ENCODE peak calls at places on chromosomes 16 and 17, in four cellular contexts. T is WTC11, X is K562, R is HepG2. Q is an unnamed sample.

GRCh38 chr17:62657664-62658063 is 30.2 kb downstream of the MRC2 start:
- DNase-seq in X (no peak), R (no peak), T (peak; percentile 8), Q (no peak)

GRCh38 chr16:67560827-67561342 is 1.4 kb upstream of the CTCF start:
- DNase-seq in T (no peak), R (no peak), X (peak; percentile 16), Q (no peak)

GRCh38 chr16:46745594-46745993 is 2.5 kb downstream of the MYLK3 start:
- DNase-seq in R (no peak), T (no peak), X (no peak), Q (no peak)

GRCh38 chr17:77223642-77224420 is 83.1 kb downstream of the SEC14L1 start:
- DNase-seq in X (no peak), R (no peak), T (no peak), Q (no peak)

GRCh38 chr17:2393184-2393953 is 7.5 kb downstream of the MNT start:
- DNase-seq in T (peak; percentile 83), R (peak; percentile 42), X (peak; percentile 73), Q (peak; percentile 94)

GRCh38 chr17:76716146-76716833 is 5.5 kb upstream of the MXRA7 start:
- DNase-seq in X (no peak), R (no peak), T (no peak), Q (no peak)

GRCh38 chr17:40075216-40076100 is 12.7 kb downstream of the THRA start:
- DNase-seq in T (peak; percentile 87), R (peak; percentile 71), X (peak; percentile 71), Q (peak; percentile 75)

GRCh38 chr17:48568499-48569259 is 9.5 kb downstream of the HOXB4 start:
- DNase-seq in T (no peak), R (no peak), X (no peak), Q (no peak)

GRCh38 chr17:35896011-35896587 is 15.9 kb upstream of the CCL5 start:
- DNase-seq in R (no peak), X (no peak), T (no peak), Q (no peak)

GRCh38 chr16:3519581-3519980 is 18.8 kb downstream of the CLUAP1 start:
- DNase-seq in T (no peak), X (no peak), R (no peak), Q (peak; percentile 35)

GRCh38 chr17:64103751-64104364 is 26.1 kb downstream of the ERN1 start:
- DNase-seq in T (no peak), R (no peak), X (no peak), Q (no peak)

GRCh38 chr16:56930516-56931252 is 1.3 kb upstream of the HERPUD1 start:
- DNase-seq in T (peak; percentile 39), X (no peak), R (no peak), Q (no peak)

GRCh38 chr17:49456172-49456965 is 38.7 kb upstream of the NGFR start:
- DNase-seq in T (no peak), R (no peak), X (no peak), Q (no peak)

GRCh38 chr17:17063546-17064122 is 21.4 kb downstream of the MPRIP start:
- DNase-seq in X (no peak), R (no peak), T (no peak), Q (peak; percentile 56)

GRCh38 chr16:56683424-56684162 is 1.3 kb downstream of the MT1X start:
- DNase-seq in X (no peak), T (no peak), R (no peak), Q (no peak)

GRCh38 chr16:48444574-48444973 is 59.4 kb upstream of the SIAH1 start:
- DNase-seq in X (no peak), T (no peak), R (no peak), Q (peak; percentile 77)

GRCh38 chr17:79072544-79072943 is 2.1 kb upstream of the ENGASE start:
- DNase-seq in X (no peak), T (no peak), R (no peak), Q (no peak)

GRCh38 chr16:23827245-23827543 is 8.6 kb upstream of the PRKCB start:
- DNase-seq in R (no peak), T (no peak), X (no peak), Q (no peak)

GRCh38 chr17:45029758-45030423 is 21.5 kb downstream of the DCAKD start:
- DNase-seq in R (peak; percentile 36), T (no peak), X (no peak), Q (no peak)

GRCh38 chr16:57184890-57185445 is 871 bp downstream of the PSME3IP1 start:
- DNase-seq in R (no peak), X (no peak), T (no peak), Q (no peak)

GRCh38 chr17:7632492-7632894 is 2.6 kb downstream of the SHBG start:
- DNase-seq in T (peak; percentile 56), R (no peak), X (peak; percentile 48), Q (peak; percentile 71)

GRCh38 chr16:88287219-88287618 is 95.5 kb upstream of the ZNF469 start:
- DNase-seq in R (peak; percentile 18), X (peak; percentile 86), T (no peak), Q (peak; percentile 68)

GRCh38 chr17:15263206-15263579 is 1.9 kb downstream of the PMP22 start:
- DNase-seq in X (no peak), R (no peak), T (peak; percentile 57), Q (peak; percentile 84)

GRCh38 chr17:40177275-40177874 is at the start of gene RAPGEFL1:
- DNase-seq in T (peak; percentile 88), X (peak; percentile 95), R (no peak), Q (no peak)

GRCh38 chr17:50661795-50662391 is 27.2 kb downstream of the ABCC3 start:
- DNase-seq in R (peak; percentile 93), X (peak; percentile 69), T (no peak), Q (peak; percentile 100)

GRCh38 chr16:1932050-1933028 is 10.7 kb downstream of the MSRB1 start:
- DNase-seq in X (no peak), R (peak; percentile 69), T (peak; percentile 59), Q (peak; percentile 80)

GRCh38 chr16:1979271-1980025 is 1.8 kb downstream of the NOXO1 start:
- DNase-seq in T (peak; percentile 74), X (peak; percentile 17), R (no peak), Q (no peak)

GRCh38 chr17:58998871-58999270 is 107.8 kb downstream of the TRIM37 start:
- DNase-seq in X (no peak), T (no peak), R (no peak), Q (no peak)

GRCh38 chr17:80471922-80472321 is 4.5 kb downstream of the NPTX1 start:
- DNase-seq in T (no peak), X (no peak), R (no peak), Q (no peak)

GRCh38 chr16:54275956-54276355 is 10.6 kb downstream of the IRX3 start:
- DNase-seq in X (no peak), T (no peak), R (no peak), Q (no peak)

GRCh38 chr16:69397821-69398521 is 12.2 kb upstream of the TERF2 start:
- DNase-seq in T (peak; percentile 53), X (no peak), R (peak; percentile 87), Q (peak; percentile 93)

GRCh38 chr16:75457485-75458021 is 6.9 kb downstream of the TMEM170A start:
- DNase-seq in X (no peak), R (no peak), T (no peak), Q (no peak)

GRCh38 chr16:12097523-12098428 is 121.2 kb downstream of the SNX29 start:
- DNase-seq in T (no peak), R (peak; percentile 98), X (no peak), Q (no peak)

GRCh38 chr17:34997355-34997862 is 17.1 kb downstream of the LIG3 start:
- DNase-seq in T (no peak), R (no peak), X (no peak), Q (no peak)

GRCh38 chr17:33234233-33234632 is 58.9 kb downstream of the ASIC2 start:
- DNase-seq in T (no peak), X (no peak), R (no peak), Q (no peak)

GRCh38 chr16:68469728-68470460 is 21.6 kb upstream of the SMPD3 start:
- DNase-seq in T (no peak), X (no peak), R (no peak), Q (no peak)

GRCh38 chr16:67296422-67296821 is 17.1 kb downstream of the PLEKHG4 start:
- DNase-seq in R (no peak), T (no peak), X (no peak), Q (no peak)

GRCh38 chr17:74119049-74119580 is 84.4 kb upstream of the RPL38 start:
- DNase-seq in T (no peak), R (no peak), X (no peak), Q (no peak)

GRCh38 chr16:27318399-27319256 is 4.9 kb downstream of the IL4R start:
- DNase-seq in X (no peak), R (no peak), T (peak; percentile 19), Q (no peak)
- TF ChIP-seq HMGXB4 in X (no peak), R (no peak), T (no peak), Q (no peak)

DNA sequence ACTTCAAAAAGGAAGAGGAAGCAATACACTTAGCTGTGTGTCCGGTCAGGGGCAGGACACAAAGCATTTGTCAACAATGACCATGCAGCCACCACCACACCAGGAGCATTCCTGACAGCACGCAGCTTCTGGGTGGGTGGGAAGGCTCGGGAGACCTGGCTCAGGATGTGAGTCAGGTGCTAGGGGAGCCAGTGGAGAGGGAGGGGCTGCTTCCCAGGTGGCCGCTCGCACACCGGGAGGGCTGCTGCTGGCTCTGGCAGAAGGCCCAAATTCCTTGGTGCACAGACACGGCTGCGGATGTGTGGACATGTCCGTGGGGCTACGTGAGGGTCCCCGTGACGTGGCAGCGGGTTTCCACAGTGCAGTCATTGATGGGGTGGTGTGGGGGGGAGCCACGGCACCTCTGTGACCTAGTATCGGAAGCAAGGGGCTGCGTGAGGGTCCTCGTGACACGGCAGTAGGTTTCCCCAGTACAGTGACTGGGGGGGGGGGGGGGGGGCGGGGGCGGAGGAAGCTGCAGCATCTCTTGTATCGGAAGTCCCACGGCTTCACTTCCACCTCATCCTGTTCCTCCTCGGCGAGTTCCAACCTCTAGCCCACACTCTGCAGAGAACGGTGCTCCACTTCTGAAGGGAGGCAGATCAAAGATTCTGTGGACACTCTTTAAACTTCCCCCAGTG is 112.8 kb downstream of the ZNF778 start:
- DNase-seq in T (peak; percentile 4), R (peak; percentile 84), X (peak; percentile 51), Q (peak; percentile 89)
- TF ChIP-seq HMGXB4 in T (no peak), R (peak; percentile 63), X (no peak), Q (no peak)

DNA sequence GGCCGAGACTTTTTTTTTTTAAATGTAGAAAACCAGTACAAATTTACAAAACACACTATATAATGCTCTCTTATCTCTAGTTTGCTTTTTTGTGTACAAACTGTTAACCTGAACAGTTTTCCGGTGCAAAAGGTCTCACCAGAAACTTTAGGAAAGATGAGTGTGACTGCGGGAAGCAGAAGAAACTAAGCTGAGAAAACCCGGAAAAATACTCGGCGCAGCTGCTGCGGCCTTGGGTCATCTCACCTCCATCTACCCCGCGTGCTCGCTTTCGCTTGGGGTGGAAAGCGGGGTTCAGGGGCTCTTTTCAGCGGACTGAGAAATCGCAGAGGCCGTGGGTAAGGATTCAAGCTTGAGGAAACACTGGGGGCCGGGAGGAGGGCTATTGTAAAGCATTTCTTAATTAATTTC is 1.8 kb downstream of the SALL1 start:
- DNase-seq in R (no peak), T (no peak), X (no peak), Q (no peak)
- TF ChIP-seq HMGXB4 in R (no peak), T (no peak), X (no peak), Q (no peak)

GRCh38 chr16:72566174-72566573 is 394.2 kb upstream of the PMFBP1 start:
- DNase-seq in R (no peak), X (no peak), T (no peak), Q (no peak)

GRCh38 chr16:72568502-72568901 is 396.5 kb upstream of the PMFBP1 start:
- DNase-seq in X (no peak), T (no peak), R (peak; percentile 49), Q (no peak)

GRCh38 chr16:72565137-72565536 is 393.2 kb upstream of the PMFBP1 start:
- DNase-seq in R (no peak), T (no peak), X (no peak), Q (no peak)

GRCh38 chr16:72569677-72570076 is 397.7 kb upstream of the PMFBP1 start:
- DNase-seq in R (no peak), X (no peak), T (no peak), Q (no peak)
- TF ChIP-seq HMGXB4 in R (no peak), X (no peak), T (no peak), Q (no peak)